ENCODE peak calls at places on chromosome 7, in ten cellular contexts. K is lower leg skin; T is amniotic epithelial cell; X is non-pigmented ciliary epithelial cell; P is AG08395; C is stimulated activated CD8-positive, alpha-beta memory T cell treated with anti-CD3 and anti-CD28 coated beads, Interleukin-15, amount 100 ng/mL, for 4 hours; M is BE2C; E is GM10248; F is myocyte; U is activated T-cell treated with anti-CD3 and anti-CD28 coated beads for 48 hours. N is an unnamed sample.

GRCh38 chr7:475425-475728 is 44.3 kb downstream of the PDGFA start:
- DNase-seq in K (no peak), T (no peak), X (no peak), P (no peak), C (no peak), M (no peak), E (no peak), F (no peak), U (no peak), N (no peak)

GRCh38 chr7:20385121-20385520 is 54.4 kb downstream of the ITGB8 start:
- DNase-seq in K (no peak), T (peak; percentile 13), X (peak; percentile 65), P (peak; percentile 13), C (no peak), M (no peak), E (no peak), F (peak; percentile 35), U (no peak), N (peak; percentile 66)

GRCh38 chr7:151454306-151454705 is 14.4 kb upstream of the CRYGN start:
- DNase-seq in K (no peak), T (no peak), X (no peak), P (no peak), C (no peak), M (no peak), E (no peak), F (no peak), U (no peak), N (no peak)

GRCh38 chr7:41910916-41911315 is 208.0 kb upstream of the INHBA start:
- DNase-seq in K (no peak), T (no peak), X (no peak), P (no peak), C (no peak), M (no peak), E (no peak), F (no peak), U (no peak), N (no peak)

GRCh38 chr7:99308461-99309074 is 17.1 kb upstream of the ARPC1A start:
- DNase-seq in K (no peak), T (peak; percentile 40), X (no peak), P (peak; percentile 29), C (no peak), M (no peak), E (no peak), F (no peak), U (no peak), N (peak; percentile 51)

GRCh38 chr7:22329816-22330524 is 27.0 kb downstream of the RAPGEF5 start:
- DNase-seq in K (no peak), T (no peak), X (no peak), P (no peak), C (no peak), M (peak; percentile 31), E (no peak), F (no peak), U (no peak), N (no peak)

GRCh38 chr7:42097756-42098155 is 139.3 kb downstream of the GLI3 start:
- DNase-seq in K (no peak), T (peak; percentile 98), X (peak; percentile 83), P (peak; percentile 62), C (no peak), M (no peak), E (no peak), F (peak; percentile 46), U (no peak), N (peak; percentile 92)

GRCh38 chr7:34841326-34841725 is 183.3 kb downstream of the NPSR1 start:
- DNase-seq in K (no peak), T (no peak), X (no peak), P (no peak), C (no peak), M (no peak), E (no peak), F (no peak), U (no peak), N (no peak)

GRCh38 chr7:2943851-2944601 is 99.6 kb downstream of the CARD11 start:
- DNase-seq in K (no peak), T (no peak), X (no peak), P (no peak), C (no peak), M (no peak), E (no peak), F (no peak), U (no peak), N (no peak)

GRCh38 chr7:158648787-158649186 is 55.8 kb downstream of the NCAPG2 start:
- DNase-seq in K (no peak), T (peak; percentile 58), X (no peak), P (peak; percentile 17), C (no peak), M (no peak), E (no peak), F (peak; percentile 56), U (no peak), N (no peak)

GRCh38 chr7:36286688-36287087 is 103.0 kb upstream of the ANLN start:
- DNase-seq in K (no peak), T (no peak), X (no peak), P (no peak), C (no peak), M (no peak), E (no peak), F (no peak), U (no peak), N (peak; percentile 46)

GRCh38 chr7:8274589-8274988 is 12.6 kb upstream of the ICA1 start:
- DNase-seq in K (no peak), T (peak; percentile 78), X (peak; percentile 22), P (no peak), C (no peak), M (no peak), E (no peak), F (no peak), U (no peak), N (no peak)

GRCh38 chr7:120554960-120555571 is 282.1 kb downstream of the KCND2 start:
- DNase-seq in K (no peak), T (peak; percentile 68), X (peak; percentile 30), P (peak; percentile 32), C (no peak), M (peak; percentile 46), E (peak; percentile 27), F (peak; percentile 73), U (no peak), N (peak; percentile 76)

N was measured in osteoblast.